ENCODE peak calls at places on chromosomes 16 and 17, in seven cellular contexts. E is right lobe of liver, T is body of pancreas, Q is upper lobe of right lung, I is pancreas, P is PC-3, J is lower lobe of right lung. V is an unnamed sample.

GRCh38 chr16:84810518-84811273 is 9.1 kb upstream of the CRISPLD2 start:
- ATAC-seq in E (no peak), T (no peak), Q (no peak), I (peak; percentile 53), P (no peak), J (peak; percentile 12), V (peak; percentile 80)

GRCh38 chr17:39118674-39119419 is 32.6 kb downstream of the PLXDC1 start:
- ATAC-seq in E (peak; percentile 16), T (no peak), Q (peak; percentile 83), I (peak; percentile 23), P (no peak), J (peak; percentile 59), V (peak; percentile 16)

GRCh38 chr17:38336838-38337237 is 6.9 kb downstream of the GPR179 start:
- ATAC-seq in E (no peak), T (no peak), Q (no peak), I (no peak), P (no peak), J (no peak), V (no peak)

GRCh38 chr17:35489944-35490343 is 41.4 kb upstream of the SLFN13 start:
- ATAC-seq in E (no peak), T (no peak), Q (no peak), I (no peak), P (no peak), J (no peak), V (no peak)

GRCh38 chr17:81823800-81824550 is 9.1 kb downstream of the MCRIP1 start:
- ATAC-seq in E (no peak), T (no peak), Q (no peak), I (no peak), P (no peak), J (no peak), V (no peak)

GRCh38 chr16:10080031-10080772 is 102.0 kb downstream of the GRIN2A start:
- ATAC-seq in E (no peak), T (peak; percentile 89), Q (peak; percentile 38), I (peak; percentile 97), P (peak; percentile 67), J (peak; percentile 39), V (peak; percentile 80)

GRCh38 chr17:39224778-39225307 is 902 bp downstream of the STAC2 start:
- ATAC-seq in E (no peak), T (no peak), Q (peak; percentile 15), I (no peak), P (no peak), J (peak; percentile 23), V (no peak)

GRCh38 chr16:88077328-88078108 is 126.3 kb downstream of the BANP start:
- ATAC-seq in E (no peak), T (no peak), Q (no peak), I (no peak), P (no peak), J (no peak), V (no peak)

GRCh38 chr16:51151435-51151950 is 423 bp upstream of the SALL1 start:
- ATAC-seq in E (peak; percentile 59), T (peak; percentile 69), Q (no peak), I (peak; percentile 34), P (no peak), J (no peak), V (no peak)

GRCh38 chr16:74053310-74053709 is 243.3 kb upstream of the PSMD7 start:
- ATAC-seq in E (no peak), T (no peak), Q (no peak), I (no peak), P (no peak), J (no peak), V (no peak)

GRCh38 chr17:5560361-5560988 is 23.8 kb downstream of the NLRP1 start:
- ATAC-seq in E (no peak), T (no peak), Q (no peak), I (no peak), P (no peak), J (no peak), V (no peak)

GRCh38 chr17:64016248-64016784 is 4.1 kb downstream of the ICAM2 start:
- ATAC-seq in E (peak; percentile 37), T (no peak), Q (no peak), I (no peak), P (peak; percentile 78), J (no peak), V (no peak)

GRCh38 chr17:17853811-17854527 is 17.2 kb upstream of the SREBF1 start:
- ATAC-seq in E (no peak), T (no peak), Q (no peak), I (no peak), P (no peak), J (no peak), V (no peak)

GRCh38 chr16:68061396-68061795 is 23.8 kb upstream of the NFATC3 start:
- ATAC-seq in E (no peak), T (no peak), Q (no peak), I (no peak), P (no peak), J (no peak), V (no peak)

GRCh38 chr17:48024149-48025039 is 13.2 kb downstream of the COPZ2 start:
- ATAC-seq in E (peak; percentile 1), T (peak; percentile 2), Q (peak; percentile 45), I (peak; percentile 8), P (peak; percentile 44), J (peak; percentile 71), V (peak; percentile 8)

GRCh38 chr17:1315891-1316403 is 36.5 kb downstream of the TRARG1 start:
- ATAC-seq in E (no peak), T (no peak), Q (peak; percentile 29), I (peak; percentile 58), P (no peak), J (no peak), V (peak; percentile 57)

GRCh38 chr17:77325537-77325825 is 184.7 kb downstream of the SEC14L1 start:
- ATAC-seq in E (no peak), T (no peak), Q (no peak), I (no peak), P (no peak), J (no peak), V (no peak)

GRCh38 chr17:41667280-41668008 is 21.2 kb upstream of the EIF1 start:
- ATAC-seq in E (no peak), T (no peak), Q (no peak), I (no peak), P (peak; percentile 39), J (no peak), V (no peak)

GRCh38 chr17:42333053-42333452 is 44.8 kb downstream of the STAT5A start:
- ATAC-seq in E (no peak), T (no peak), Q (no peak), I (no peak), P (no peak), J (no peak), V (no peak)

GRCh38 chr16:89982318-89982717 is 33.8 kb downstream of the DEF8 start:
- ATAC-seq in E (no peak), T (no peak), Q (no peak), I (no peak), P (no peak), J (no peak), V (no peak)

GRCh38 chr17:68981288-68981687 is 26.1 kb upstream of the ABCA8 start:
- ATAC-seq in E (peak; percentile 86), T (no peak), Q (peak; percentile 72), I (peak; percentile 63), P (peak; percentile 22), J (peak; percentile 60), V (peak; percentile 78)
- H3K4me3 ChIP-seq in E (no peak overlapping the region), T (no peak overlapping the region), Q (no peak overlapping the region), I (no peak overlapping the region), P (no peak overlapping the region), J (no peak overlapping the region), V (no peak overlapping the region)

GRCh38 chr16:80440691-80441090 is 100.1 kb upstream of the DYNLRB2 start:
- ATAC-seq in E (peak; percentile 33), T (no peak), Q (no peak), I (no peak), P (no peak), J (no peak), V (no peak)
- H3K4me3 ChIP-seq in E (no peak overlapping the region), T (no peak overlapping the region), Q (no peak overlapping the region), I (no peak overlapping the region), P (no peak overlapping the region), J (no peak overlapping the region), V (no peak overlapping the region)

GRCh38 chr17:61340431-61340830 is 59.2 kb upstream of the TBX2 start:
- ATAC-seq in E (no peak), T (no peak), Q (no peak), I (no peak), P (no peak), J (no peak), V (no peak)

GRCh38 chr17:61337247-61337812 is 62.3 kb upstream of the TBX2 start:
- ATAC-seq in E (no peak), T (no peak), Q (no peak), I (no peak), P (peak; percentile 21), J (no peak), V (peak; percentile 61)

GRCh38 chr17:61335845-61336655 is 63.6 kb upstream of the TBX2 start:
- ATAC-seq in E (peak; percentile 94), T (peak; percentile 84), Q (peak; percentile 77), I (peak; percentile 96), P (peak; percentile 65), J (peak; percentile 81), V (no peak)

GRCh38 chr17:61338874-61339478 is 60.7 kb upstream of the TBX2 start:
- ATAC-seq in E (no peak), T (no peak), Q (no peak), I (no peak), P (no peak), J (no peak), V (no peak)

DNA sequence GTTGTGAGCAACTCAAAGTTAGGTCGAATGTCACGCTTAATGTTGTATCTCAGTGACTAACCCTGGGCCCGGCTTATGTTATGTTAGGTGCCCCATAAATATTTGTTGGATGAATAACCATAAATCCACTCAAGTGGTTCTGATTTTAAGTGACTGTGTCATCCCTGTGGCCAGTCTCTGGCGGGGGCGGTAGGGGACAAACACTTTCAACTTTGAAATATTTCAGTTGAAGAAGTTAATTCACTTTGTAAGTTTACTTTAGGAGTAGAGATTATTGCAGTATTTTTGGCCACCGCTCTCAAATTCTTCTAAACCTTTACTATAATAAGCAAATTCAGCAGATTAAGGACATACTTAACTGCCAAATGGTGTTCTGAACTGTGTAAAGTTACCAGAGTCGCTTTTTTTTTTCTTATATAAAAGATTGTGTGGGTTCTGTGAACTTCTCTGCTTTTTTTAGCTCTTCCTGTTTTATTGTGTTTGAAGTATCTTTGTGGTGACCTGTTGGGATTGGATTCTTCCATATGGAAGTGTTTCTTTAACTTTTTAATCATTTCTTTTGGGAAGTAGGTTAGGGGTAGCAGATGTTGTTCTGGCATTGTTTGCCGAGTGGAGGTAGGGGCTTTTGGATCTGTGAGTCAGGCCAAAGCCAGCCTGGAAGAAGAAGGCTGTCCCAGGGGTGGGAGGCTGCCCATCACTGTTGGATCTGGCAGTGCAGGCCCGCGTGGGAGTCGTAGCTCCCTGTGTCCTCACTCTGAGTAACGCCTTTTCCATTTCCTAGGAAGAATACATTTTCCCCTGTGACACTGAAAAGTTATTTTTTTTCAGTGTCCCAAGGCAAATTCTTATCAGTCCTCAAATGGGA is 61.4 kb upstream of the TBX2 start:
- ATAC-seq in E (no peak), T (no peak), Q (no peak), I (no peak), P (peak; percentile 76), J (no peak), V (peak; percentile 42)
- H3K4me3 ChIP-seq in E (no peak overlapping the region), T (no peak overlapping the region), Q (no peak overlapping the region), I (no peak overlapping the region), P (peak overlapping the region; percentile 46), J (no peak overlapping the region), V (no peak overlapping the region)

DNA sequence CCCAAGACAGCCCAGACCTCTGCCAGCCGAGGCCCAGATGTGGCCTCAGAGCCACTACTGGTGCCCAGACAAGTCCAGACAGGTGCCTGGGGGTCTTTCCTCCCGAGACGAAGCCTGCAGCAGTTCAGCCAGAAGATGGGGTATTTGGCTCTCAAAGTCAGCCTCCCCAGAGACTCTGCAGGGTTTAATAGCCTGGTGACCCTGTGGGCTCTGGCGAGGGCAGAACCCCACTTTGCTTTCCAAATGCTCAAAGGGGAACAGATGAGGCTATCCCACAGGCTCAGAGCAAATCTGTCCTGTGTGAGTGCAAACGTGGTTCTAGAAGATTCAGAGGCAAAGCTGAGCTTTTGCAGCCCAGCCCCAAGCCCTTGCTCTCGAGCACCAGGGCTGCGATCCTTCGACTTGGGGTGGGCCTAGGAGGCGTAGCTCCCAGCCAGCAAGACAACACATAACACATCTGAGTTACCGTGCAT is 236.0 kb downstream of the MRTFB start:
- ATAC-seq in E (no peak), T (no peak), Q (no peak), I (no peak), P (no peak), J (no peak), V (no peak)
- H3K4me3 ChIP-seq in E (no peak overlapping the region), T (no peak overlapping the region), Q (no peak overlapping the region), I (no peak overlapping the region), P (no peak overlapping the region), J (no peak overlapping the region), V (peak overlapping the region; percentile 20)

V was measured in gastroesophageal sphincter.